ENCODE peak calls at places on chromosomes 16 and 17, in seven cellular contexts. P is GM12878, Z is D721Med, W is fibroblast of the aortic adventitia, A is H9, J is OCI-LY7, V is upper lobe of left lung. U is an unnamed sample.

GRCh38 chr17:77566151-77566550 is 392.4 kb upstream of the TNRC6C start:
- DNase-seq in P (no peak), Z (no peak), W (no peak), A (no peak), J (peak; percentile 15), V (no peak), U (no peak)

GRCh38 chr17:41730479-41730878 is 4.0 kb downstream of the HAP1 start:
- DNase-seq in P (no peak), Z (no peak), W (no peak), A (no peak), J (no peak), V (no peak), U (no peak)

GRCh38 chr16:55115506-55115905 is 184.8 kb downstream of the IRX5 start:
- DNase-seq in P (no peak), Z (no peak), W (no peak), A (no peak), J (no peak), V (no peak), U (no peak)

GRCh38 chr17:5838661-5839300 is 231.4 kb upstream of the WSCD1 start:
- DNase-seq in P (no peak), Z (no peak), W (no peak), A (peak; percentile 62), J (peak; percentile 7), V (no peak), U (no peak)

GRCh38 chr17:12250973-12251372 is 230.3 kb downstream of the MAP2K4 start:
- DNase-seq in P (no peak), Z (no peak), W (no peak), A (no peak), J (no peak), V (no peak), U (no peak)

GRCh38 chr17:38663125-38663751 is 11.5 kb downstream of the EPOP start:
- DNase-seq in P (no peak), Z (peak; percentile 83), W (peak; percentile 24), A (peak; percentile 98), J (peak; percentile 78), V (peak; percentile 76), U (peak; percentile 81)

GRCh38 chr16:50460538-50461399 is 87.4 kb upstream of the NKD1 start:
- DNase-seq in P (no peak), Z (no peak), W (no peak), A (no peak), J (no peak), V (no peak), U (no peak)

GRCh38 chr16:74832228-74832627 is 57.6 kb upstream of the FA2H start:
- DNase-seq in P (no peak), Z (no peak), W (no peak), A (no peak), J (no peak), V (no peak), U (no peak)

GRCh38 chr17:31758646-31759045 is 100.4 kb downstream of the COPRS start:
- DNase-seq in P (no peak), Z (no peak), W (peak; percentile 45), A (no peak), J (no peak), V (no peak), U (no peak)

GRCh38 chr17:56680676-56681075 is 87.2 kb downstream of the NOG start:
- DNase-seq in P (no peak), Z (no peak), W (no peak), A (no peak), J (no peak), V (no peak), U (no peak)

GRCh38 chr17:82334622-82335394 is 1.2 kb upstream of the SECTM1 start:
- DNase-seq in P (no peak), Z (no peak), W (peak; percentile 38), A (no peak), J (peak; percentile 49), V (no peak), U (no peak)

GRCh38 chr17:30414486-30414885 is 35.8 kb downstream of the CPD start:
- DNase-seq in P (no peak), Z (no peak), W (no peak), A (no peak), J (no peak), V (no peak), U (no peak)

GRCh38 chr17:30415491-30415890 is 36.8 kb downstream of the CPD start:
- DNase-seq in P (no peak), Z (no peak), W (no peak), A (no peak), J (no peak), V (no peak), U (no peak)

GRCh38 chr17:30413109-30413508 is 34.4 kb downstream of the CPD start:
- DNase-seq in P (no peak), Z (no peak), W (no peak), A (no peak), J (no peak), V (no peak), U (no peak)
- TF ChIP-seq CTCF in P (no peak), Z (no peak), W (no peak), A (no peak), J (no peak), V (no peak), U (no peak)

DNA sequence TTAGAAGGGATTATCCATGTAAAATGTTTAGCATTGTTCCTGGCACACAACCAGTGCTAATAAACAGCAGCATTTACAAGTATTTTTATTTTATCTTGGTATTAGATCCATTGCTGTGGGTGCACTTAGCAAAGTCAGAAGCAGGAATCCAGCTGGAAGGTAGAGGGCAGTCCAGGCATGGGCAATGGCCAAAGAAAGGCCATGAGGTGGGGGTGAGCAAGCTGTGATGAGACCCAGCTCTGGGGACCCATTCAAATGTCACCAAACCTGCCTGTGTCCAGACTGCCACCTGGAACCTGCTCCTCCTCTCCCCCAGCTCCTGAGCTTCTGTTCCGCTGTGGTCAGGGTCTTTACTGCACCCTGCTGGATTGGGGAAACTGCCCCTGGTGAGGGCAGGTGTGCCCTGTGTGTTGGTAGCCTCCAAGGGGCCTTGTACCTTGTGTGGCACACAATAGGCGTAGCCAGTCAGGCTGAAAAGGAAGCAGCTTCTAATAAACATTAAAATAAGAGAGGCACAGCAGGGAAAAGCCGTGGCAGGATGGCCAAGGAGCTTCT is 118.0 kb upstream of the CRHR1 start:
- DNase-seq in P (no peak), Z (no peak), W (no peak), A (no peak), J (no peak), V (no peak), U (no peak)
- TF ChIP-seq CTCF in P (no peak), Z (peak; percentile 52), W (no peak), A (peak; percentile 56), J (peak; percentile 19), V (no peak), U (no peak)

GRCh38 chr16:12392585-12393089 is 411.1 kb downstream of the CPPED1 start:
- DNase-seq in P (no peak), Z (no peak), W (no peak), A (no peak), J (no peak), V (no peak), U (no peak)
- TF ChIP-seq CTCF in P (no peak), Z (no peak), W (peak; percentile 25), A (peak; percentile 38), J (peak; percentile 67), V (no peak), U (no peak)

DNA sequence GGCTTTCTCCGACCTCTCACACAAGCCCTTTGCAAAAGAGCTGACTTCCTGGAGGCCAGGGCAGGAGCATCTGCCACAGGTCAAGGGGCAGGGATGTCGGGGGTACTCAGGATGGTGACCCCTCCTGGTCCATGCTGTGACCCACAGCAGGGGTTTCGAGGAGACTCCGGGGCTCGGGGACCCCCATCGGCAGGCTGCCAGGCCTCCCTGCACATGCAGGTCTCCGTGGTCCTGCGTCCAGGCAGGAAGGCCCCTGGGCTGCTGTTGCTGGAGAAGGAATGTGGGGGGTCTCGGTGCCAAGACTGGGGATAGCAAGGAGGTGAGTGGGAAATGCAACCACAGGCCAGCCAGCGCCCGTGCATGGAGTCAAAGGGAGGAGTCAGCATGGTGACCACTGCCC is 11.6 kb downstream of the NATD1 start:
- DNase-seq in P (no peak), Z (no peak), W (no peak), A (no peak), J (no peak), V (no peak), U (no peak)
- TF ChIP-seq CTCF in P (no peak), Z (no peak), W (no peak), A (no peak), J (peak; percentile 15), V (no peak), U (no peak)

GRCh38 chr17:40109471-40109824 is 9.1 kb upstream of the NR1D1 start:
- DNase-seq in P (no peak), Z (no peak), W (no peak), A (no peak), J (no peak), V (no peak), U (no peak)
- TF ChIP-seq CTCF in P (peak; percentile 5), Z (no peak), W (peak; percentile 26), A (peak; percentile 28), J (peak; percentile 31), V (no peak), U (no peak)

DNA sequence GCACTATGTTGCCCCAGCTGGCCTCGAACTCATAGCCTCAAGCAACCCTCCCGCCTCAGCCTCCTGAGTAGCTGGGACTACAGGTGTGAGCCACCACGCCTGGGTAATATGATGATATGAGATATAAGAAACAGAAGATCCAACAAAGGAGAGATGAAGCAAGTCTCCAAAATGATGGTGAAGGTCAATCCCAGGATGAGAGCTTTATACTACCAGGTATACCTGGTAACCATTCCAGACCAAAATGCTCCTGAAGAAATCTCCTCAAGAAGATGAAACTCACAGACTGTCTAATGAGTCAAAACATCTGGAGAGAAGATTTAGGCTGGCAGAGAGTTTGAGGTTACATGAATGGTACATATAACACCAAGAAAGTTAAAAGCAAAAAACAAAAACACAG is 24.5 kb downstream of the INTS2 start:
- DNase-seq in P (no peak), Z (no peak), W (no peak), A (no peak), J (no peak), V (no peak), U (no peak)
- TF ChIP-seq CTCF in P (no peak), Z (no peak), W (no peak), A (no peak), J (no peak), V (no peak), U (no peak)

U was measured in progenitor cell of endocrine pancreas.